ENCODE peak calls at places on chromosomes 5 and 9, in five cellular contexts. M is fibroblast of lung; L is upper lobe of right lung; V is activated naive CD8-positive, alpha-beta T cell treated with anti-CD3 and anti-CD28 coated beads, Interleukin-2, amount 50 U/mL, for 24 hours; C is mesenteric fat pad. Y is an unnamed sample.

GRCh38 chr9:133767625-133768024 is 29.5 kb upstream of the SARDH start:
- DNase-seq in M (no peak), L (no peak), V (no peak), C (peak), Y (no peak)

GRCh38 chr9:76677481-76678055 is 86.7 kb upstream of the PCA3 start:
- DNase-seq in M (peak), L (no peak), V (no peak), C (no peak), Y (no peak)

GRCh38 chr9:136543830-136544548 is 1.9 kb downstream of the NOTCH1 start:
- DNase-seq in M (no peak), L (no peak), V (no peak), C (no peak), Y (no peak)

GRCh38 chr9:91259162-91259561 is 102.6 kb downstream of the AUH start:
- DNase-seq in M (no peak), L (no peak), V (no peak), C (no peak), Y (no peak)

GRCh38 chr5:147534172-147534951 is 24.5 kb upstream of the DPYSL3 start:
- DNase-seq in M (peak), L (no peak), V (no peak), C (no peak), Y (no peak)

GRCh38 chr9:133726401-133727276 is 11.5 kb downstream of the SARDH start:
- DNase-seq in M (peak), L (peak), V (peak), C (peak), Y (peak)

GRCh38 chr5:178644826-178645545 is 18.1 kb upstream of the CLK4 start:
- DNase-seq in M (peak), L (no peak), V (no peak), C (no peak), Y (no peak)

GRCh38 chr9:24498632-24499031 is 47.1 kb downstream of the IZUMO3 start:
- DNase-seq in M (no peak), L (no peak), V (no peak), C (no peak), Y (peak)

GRCh38 chr5:127585661-127586060 is 63.2 kb upstream of the CTXN3 start:
- DNase-seq in M (no peak), L (no peak), V (no peak), C (no peak), Y (no peak)

GRCh38 chr5:94309166-94309565 is 309.2 kb downstream of the KIAA0825 start:
- DNase-seq in M (no peak), L (no peak), V (no peak), C (no peak), Y (no peak)

GRCh38 chr9:76886318-76886717 is 19.6 kb downstream of the PRUNE2 start:
- DNase-seq in M (no peak), L (no peak), V (no peak), C (no peak), Y (no peak)

GRCh38 chr5:60700347-60700815 is 415 bp upstream of the DEPDC1B start:
- DNase-seq in M (no peak), L (no peak), V (no peak), C (no peak), Y (no peak)

GRCh38 chr9:88534456-88535225 is at the start of gene NXNL2:
- DNase-seq in M (peak), L (peak), V (peak), C (peak), Y (peak)

GRCh38 chr9:88737876-88738275 is 202.9 kb downstream of the NXNL2 start:
- DNase-seq in M (no peak), L (no peak), V (no peak), C (no peak), Y (no peak)

GRCh38 chr5:58294598-58295298 is 165.1 kb downstream of the PLK2 start:
- DNase-seq in M (peak), L (no peak), V (no peak), C (no peak), Y (no peak)

GRCh38 chr9:5013379-5013778 is 28.3 kb downstream of the JAK2 start:
- DNase-seq in M (no peak), L (no peak), V (no peak), C (no peak), Y (no peak)

GRCh38 chr5:96093890-96094381 is 132.3 kb upstream of the ELL2 start:
- DNase-seq in M (no peak), L (no peak), V (no peak), C (no peak), Y (no peak)

GRCh38 chr9:124855944-124856773 is 2.9 kb downstream of the WDR38 start:
- DNase-seq in M (peak), L (no peak), V (peak), C (no peak), Y (peak)

GRCh38 chr5:127428748-127429147 is 88.7 kb upstream of the PRRC1 start:
- DNase-seq in M (peak), L (no peak), V (no peak), C (no peak), Y (no peak)

GRCh38 chr5:38825494-38825893 is 20.3 kb upstream of the OSMR start:
- DNase-seq in M (peak), L (no peak), V (no peak), C (no peak), Y (no peak)

GRCh38 chr5:53114988-53115387 is 5.4 kb upstream of the MOCS2 start:
- DNase-seq in M (no peak), L (no peak), V (no peak), C (no peak), Y (peak)

GRCh38 chr5:14580037-14581034 is 1.3 kb upstream of the OTULINL start:
- DNase-seq in M (peak), L (no peak), V (no peak), C (no peak), Y (no peak)

GRCh38 chr9:5817776-5818336 is 15.1 kb downstream of the ERMP1 start:
- DNase-seq in M (peak), L (no peak), V (no peak), C (no peak), Y (no peak)

GRCh38 chr5:162870966-162871365 is 566.4 kb upstream of the CCNG1 start:
- DNase-seq in M (no peak), L (no peak), V (no peak), C (no peak), Y (no peak)

Y was measured in GM23338.